ENCODE peak calls at places on chromosomes 4 and X, in six cellular contexts. X, R, Y, H, M and U are unnamed samples.

GRCh38 chr4:23022032-23022431 is 329.3 kb downstream of the GBA3 start:
- DNase-seq in X (no peak), R (no peak), Y (no peak), H (no peak), M (no peak), U (no peak)

GRCh38 chrX:45751156-45751555 is 550.5 kb upstream of the DIPK2B start:
- DNase-seq in X (no peak), R (no peak), Y (no peak), H (no peak), M (no peak), U (no peak)

GRCh38 chr4:112944006-112944405 is 105.4 kb upstream of the ANK2 start:
- DNase-seq in X (no peak), R (no peak), Y (no peak), H (no peak), M (no peak), U (no peak)

GRCh38 chr4:98092833-98093439 is 50.3 kb downstream of the STPG2 start:
- DNase-seq in X (no peak), R (no peak), Y (no peak), H (no peak), M (peak; percentile 32), U (peak; percentile 42)

GRCh38 chr4:170089274-170089742 is 448 bp downstream of the AADAT start:
- DNase-seq in X (no peak), R (peak; percentile 49), Y (no peak), H (no peak), M (no peak), U (no peak)

GRCh38 chr4:89661490-89661889 is 175.5 kb downstream of the SNCA start:
- DNase-seq in X (no peak), R (no peak), Y (no peak), H (no peak), M (no peak), U (no peak)

GRCh38 chr4:129379429-129379828 is 283.5 kb downstream of the C4orf33 start:
- DNase-seq in X (no peak), R (peak; percentile 2), Y (no peak), H (no peak), M (no peak), U (no peak)

GRCh38 chrX:107565916-107566602 is 62.3 kb upstream of the PRPS1 start:
- DNase-seq in X (no peak), R (peak; percentile 92), Y (no peak), H (no peak), M (peak; percentile 4), U (no peak)

GRCh38 chr4:28868831-28869230 is 1851.3 kb upstream of the PCDH7 start:
- DNase-seq in X (no peak), R (no peak), Y (no peak), H (no peak), M (no peak), U (no peak)

GRCh38 chrX:68830486-68831404 is 1.9 kb downstream of the EFNB1 start:
- DNase-seq in X (no peak), R (no peak), Y (peak; percentile 35), H (no peak), M (no peak), U (no peak)

GRCh38 chr4:26220704-26221103 is 100.1 kb upstream of the RBPJ start:
- DNase-seq in X (no peak), R (no peak), Y (no peak), H (no peak), M (no peak), U (no peak)

GRCh38 chr4:70721747-70722146 is at the start of gene RUFY3:
- DNase-seq in X (no peak), R (peak; percentile 81), Y (no peak), H (no peak), M (no peak), U (no peak)

GRCh38 chrX:47204970-47205369 is 11.3 kb downstream of the UBA1 start:
- DNase-seq in X (no peak), R (no peak), Y (no peak), H (no peak), M (no peak), U (no peak)

GRCh38 chr4:27916432-27917184 is 1056.0 kb downstream of the STIM2 start:
- DNase-seq in X (no peak), R (no peak), Y (no peak), H (no peak), M (no peak), U (no peak)

GRCh38 chrX:12344954-12345353 is 206.7 kb downstream of the FRMPD4 start:
- DNase-seq in X (no peak), R (no peak), Y (no peak), H (no peak), M (no peak), U (no peak)

GRCh38 chrX:291411-291901 is 10.3 kb downstream of the PLCXD1 start:
- DNase-seq in X (no peak), R (no peak), Y (no peak), H (no peak), M (no peak), U (no peak)

GRCh38 chr4:136664988-136665387 is 867.3 kb downstream of the PCDH18 start:
- DNase-seq in X (no peak), R (no peak), Y (no peak), H (no peak), M (no peak), U (no peak)

GRCh38 chrX:13164611-13165010 is 120.2 kb upstream of the FAM9C start:
- DNase-seq in X (no peak), R (peak; percentile 0), Y (no peak), H (no peak), M (no peak), U (no peak)

GRCh38 chrX:109902665-109903064 is 100.2 kb upstream of the TMEM164 start:
- DNase-seq in X (no peak), R (no peak), Y (no peak), H (no peak), M (no peak), U (no peak)

GRCh38 chrX:18873189-18873791 is 110.6 kb downstream of the PHKA2 start:
- DNase-seq in X (no peak), R (no peak), Y (no peak), H (no peak), M (no peak), U (no peak)